ENCODE peak calls at places on chromosomes 1 and 21, in seven cellular contexts. N is testis; F is stimulated activated effector memory CD8-positive, alpha-beta T cell treated with anti-CD3 and anti-CD28 coated beads, Interleukin-12 subunit alpha, Interleukin-12 subunit beta, amount 100 ng/mL, for 72 hours; M is GM23248; A is NCI-H1417; I is hepatic stellate cell; S is GM04504. Y is an unnamed sample.

GRCh38 chr1:6208723-6209660 is 3.1 kb downstream of the RNF207 start:
- DNase-seq in N (peak; percentile 30), F (no peak), M (peak; percentile 83), A (no peak), I (peak; percentile 84), S (no peak), Y (peak; percentile 56)

GRCh38 chr1:177211231-177211630 is 40.5 kb downstream of the BRINP2 start:
- DNase-seq in N (no peak), F (no peak), M (no peak), A (no peak), I (no peak), S (no peak), Y (no peak)

GRCh38 chr1:208848854-208849253 is 604.7 kb upstream of the PLXNA2 start:
- DNase-seq in N (no peak), F (no peak), M (no peak), A (no peak), I (no peak), S (no peak), Y (no peak)

GRCh38 chr1:171217658-171218443 is 30.4 kb upstream of the FMO1 start:
- DNase-seq in N (no peak), F (no peak), M (no peak), A (no peak), I (no peak), S (no peak), Y (no peak)

GRCh38 chr1:219784660-219785391 is 143.5 kb downstream of the SLC30A10 start:
- DNase-seq in N (no peak), F (no peak), M (no peak), A (peak; percentile 78), I (no peak), S (no peak), Y (no peak)

GRCh38 chr1:67427947-67428346 is 2.3 kb downstream of the SERBP1 start:
- DNase-seq in N (no peak), F (no peak), M (peak; percentile 10), A (no peak), I (no peak), S (no peak), Y (no peak)

GRCh38 chr1:23369335-23370013 is at the start of gene ZNF436:
- DNase-seq in N (peak; percentile 96), F (no peak), M (peak; percentile 85), A (peak; percentile 81), I (peak; percentile 66), S (peak; percentile 50), Y (peak; percentile 90)

GRCh38 chr1:59142663-59143487 is 154.0 kb upstream of the FGGY start:
- DNase-seq in N (no peak), F (no peak), M (peak; percentile 92), A (no peak), I (peak; percentile 80), S (peak; percentile 95), Y (no peak)

GRCh38 chr21:14263879-14264278 is 47.9 kb downstream of the RBM11 start:
- DNase-seq in N (no peak), F (no peak), M (no peak), A (no peak), I (no peak), S (no peak), Y (no peak)

GRCh38 chr21:42360317-42360716 is 6.0 kb downstream of the TFF1 start:
- DNase-seq in N (no peak), F (no peak), M (no peak), A (no peak), I (no peak), S (no peak), Y (no peak)

GRCh38 chr21:34819357-34819999 is 150.7 kb downstream of the CLIC6 start:
- DNase-seq in N (no peak), F (no peak), M (no peak), A (no peak), I (no peak), S (no peak), Y (no peak)

GRCh38 chr1:22024485-22025367 is 23.3 kb downstream of the CELA3A start:
- DNase-seq in N (peak; percentile 67), F (peak; percentile 87), M (peak; percentile 90), A (peak; percentile 87), I (peak; percentile 77), S (no peak), Y (peak; percentile 33)

GRCh38 chr1:200139661-200140250 is 112.2 kb downstream of the NR5A2 start:
- DNase-seq in N (peak; percentile 30), F (no peak), M (peak; percentile 81), A (peak; percentile 30), I (peak; percentile 56), S (peak; percentile 35), Y (no peak)

GRCh38 chr1:208029381-208030319 is 118.7 kb upstream of the CD34 start:
- DNase-seq in N (no peak), F (no peak), M (peak; percentile 87), A (no peak), I (peak; percentile 83), S (no peak), Y (no peak)

GRCh38 chr1:199954701-199955100 is 72.8 kb upstream of the NR5A2 start:
- DNase-seq in N (peak; percentile 25), F (no peak), M (peak; percentile 14), A (no peak), I (no peak), S (no peak), Y (no peak)

GRCh38 chr1:193417945-193418744 is 231.7 kb upstream of the B3GALT2 start:
- DNase-seq in N (no peak), F (no peak), M (peak; percentile 54), A (no peak), I (no peak), S (no peak), Y (no peak)

GRCh38 chr1:109161836-109162606 is 48.1 kb downstream of the ELAPOR1 start:
- DNase-seq in N (peak; percentile 27), F (peak; percentile 62), M (peak; percentile 91), A (no peak), I (peak; percentile 78), S (peak; percentile 82), Y (peak; percentile 34)

GRCh38 chr1:230822092-230822581 is 46.2 kb downstream of the C1orf198 start:
- DNase-seq in N (no peak), F (peak; percentile 25), M (peak; percentile 67), A (no peak), I (no peak), S (peak; percentile 72), Y (peak; percentile 40)

GRCh38 chr1:214683596-214683995 is 80.6 kb downstream of the CENPF start:
- DNase-seq in N (no peak), F (no peak), M (no peak), A (no peak), I (no peak), S (no peak), Y (no peak)

GRCh38 chr1:2650967-2651645 is 18.3 kb upstream of the MMEL1 start:
- DNase-seq in N (no peak), F (no peak), M (no peak), A (no peak), I (no peak), S (no peak), Y (peak; percentile 7)